ENCODE peak calls at places on chromosome 17, in seven cellular contexts. P is HTR-8/SVneo, E is cardiac muscle cell, V is heart left ventricle, H is progenitor cell of endocrine pancreas, K is NCI-H1092 treated with DMSO at 0.1 percent for 48 hours, U is H9. T is an unnamed sample.

GRCh38 chr17:61412860-61413653 is 13.4 kb downstream of the TBX2 start:
- DNase-seq in E (no peak), P (no peak), H (no peak), K (no peak), V (no peak), U (peak), T (no peak)

GRCh38 chr17:45235071-45236001 is 13.7 kb downstream of the FMNL1 start:
- DNase-seq in P (peak), U (peak), V (peak), E (peak), K (peak), H (peak), T (peak)

GRCh38 chr17:6374271-6374691 is 60.6 kb downstream of the AIPL1 start:
- DNase-seq in V (no peak), U (no peak), K (no peak), P (no peak), H (no peak), E (no peak), T (no peak)

GRCh38 chr17:17783825-17784598 is 52.8 kb downstream of the SREBF1 start:
- DNase-seq in K (peak), E (peak), P (no peak), U (peak), H (no peak), V (peak), T (no peak)

GRCh38 chr17:34542700-34543336 is 36.6 kb upstream of the TMEM132E start:
- DNase-seq in K (peak), U (peak), E (peak), H (no peak), P (no peak), V (peak), T (no peak)

GRCh38 chr17:62219500-62219899 is 154.4 kb upstream of the MED13 start:
- DNase-seq in P (no peak), V (no peak), U (no peak), E (no peak), K (no peak), H (no peak), T (no peak)

GRCh38 chr17:76546556-76547182 is 6.8 kb downstream of the PRCD start:
- DNase-seq in P (no peak), V (no peak), H (no peak), E (peak), U (no peak), K (no peak), T (peak)

GRCh38 chr17:59277031-59277430 is 54.4 kb upstream of the YPEL2 start:
- DNase-seq in V (no peak), P (no peak), U (no peak), K (no peak), H (no peak), E (no peak), T (no peak)

GRCh38 chr17:67834634-67835033 is 9.3 kb downstream of the BPTF start:
- DNase-seq in E (no peak), U (no peak), V (no peak), P (no peak), H (no peak), K (no peak), T (no peak)

GRCh38 chr17:64498308-64499203 is 1.7 kb upstream of the POLG2 start:
- DNase-seq in E (no peak), K (no peak), U (no peak), V (no peak), P (no peak), H (no peak), T (no peak)

GRCh38 chr17:49390548-49391324 is 23.9 kb downstream of the PHB1 start:
- DNase-seq in H (no peak), V (peak), P (no peak), K (no peak), E (no peak), U (no peak), T (peak)

GRCh38 chr17:29645516-29646051 is 22.9 kb upstream of the CORO6 start:
- DNase-seq in V (peak), U (no peak), H (no peak), E (peak), P (no peak), K (no peak), T (no peak)

GRCh38 chr17:43545383-43545632 is 832 bp downstream of the ETV4 start:
- DNase-seq in V (no peak), E (peak), P (peak), U (no peak), K (no peak), H (peak), T (no peak)

GRCh38 chr17:74099441-74100340 is 103.8 kb upstream of the RPL38 start:
- DNase-seq in E (no peak), U (no peak), V (no peak), H (no peak), K (no peak), P (no peak), T (no peak)

GRCh38 chr17:59513934-59514841 is 51.2 kb upstream of the DHX40 start:
- DNase-seq in H (no peak), P (no peak), E (peak), K (peak), V (peak), U (no peak), T (peak)

GRCh38 chr17:43392397-43392796 is 6.4 kb upstream of the ARL4D start:
- DNase-seq in E (no peak), H (no peak), K (no peak), P (no peak), U (no peak), V (no peak), T (no peak)

GRCh38 chr17:4365628-4366311 is 705 bp downstream of the UBE2G1 start:
- DNase-seq in E (peak), H (peak), V (peak), P (no peak), K (peak), U (peak), T (no peak)

GRCh38 chr17:2990396-2990795 is 73.0 kb downstream of the OR1D5 start:
- DNase-seq in K (no peak), E (no peak), U (peak), H (no peak), P (no peak), V (no peak), T (no peak)

GRCh38 chr17:13590441-13590840 is 11.3 kb downstream of the HS3ST3A1 start:
- DNase-seq in E (no peak), H (no peak), K (no peak), P (no peak), V (no peak), U (no peak), T (no peak)

GRCh38 chr17:53106886-53107285 is 715.8 kb upstream of the KIF2B start:
- DNase-seq in E (no peak), P (no peak), V (no peak), H (no peak), U (no peak), K (no peak), T (no peak)

GRCh38 chr17:77501101-77501566 is 360.4 kb downstream of the SEC14L1 start:
- DNase-seq in U (no peak), K (no peak), V (peak), H (no peak), P (no peak), E (peak), T (no peak)

GRCh38 chr17:82734987-82735866 is at the start of gene FN3K:
- DNase-seq in K (peak), E (peak), U (peak), H (peak), V (peak), P (peak), T (no peak)

GRCh38 chr17:75721463-75722011 is 278 bp downstream of the ITGB4 start:
- DNase-seq in P (no peak), U (no peak), H (no peak), E (no peak), V (peak), K (no peak), T (no peak)

GRCh38 chr17:7435676-7436555 is 681 bp downstream of the TMEM102 start:
- DNase-seq in H (peak), E (peak), K (no peak), V (peak), P (no peak), U (peak), T (no peak)

GRCh38 chr17:7703584-7704574 is 1.1 kb upstream of the EFNB3 start:
- DNase-seq in K (peak), E (peak), V (peak), H (peak), P (no peak), U (peak), T (no peak)

GRCh38 chr17:50283246-50283645 is 9.0 kb downstream of the TMEM92 start:
- DNase-seq in P (no peak), U (no peak), V (no peak), E (no peak), H (no peak), K (no peak), T (no peak)

T was measured in H4.